ENCODE peak calls at places on chromosomes 2 and 18, in four cellular contexts. A is body of pancreas, Z is AG20443, T is GM04504. G is an unnamed sample.

GRCh38 chr2:37582911-37583310 is 88.5 kb downstream of the CDC42EP3 start:
- DNase-seq in T (no peak), A (no peak), Z (no peak), G (no peak)

GRCh38 chr2:225415809-225416208 is 16.3 kb downstream of the NYAP2 start:
- DNase-seq in Z (no peak), T (no peak), A (no peak), G (no peak)

GRCh38 chr2:135056790-135057189 is 4.7 kb downstream of the RAB3GAP1 start:
- DNase-seq in Z (no peak), A (no peak), T (no peak), G (no peak)

GRCh38 chr2:37829202-37829601 is 95.9 kb upstream of the RMDN2 start:
- DNase-seq in A (no peak), T (peak; percentile 98), Z (peak; percentile 92), G (no peak)

GRCh38 chr2:24906466-24906865 is 13.6 kb downstream of the ADCY3 start:
- DNase-seq in Z (no peak), T (no peak), A (no peak), G (no peak)

GRCh38 chr2:18213986-18214385 is 335.5 kb downstream of the KCNS3 start:
- DNase-seq in A (no peak), Z (no peak), T (no peak), G (no peak)

GRCh38 chr2:130847776-130848517 is 11.2 kb downstream of the ARHGEF4 start:
- DNase-seq in Z (no peak), T (no peak), A (no peak), G (no peak)

GRCh38 chr2:156427067-156427466 is 9.1 kb upstream of the GPD2 start:
- DNase-seq in Z (no peak), T (no peak), A (no peak), G (no peak)

GRCh38 chr18:5582849-5583667 is 39.3 kb upstream of the EPB41L3 start:
- DNase-seq in A (no peak), T (no peak), Z (peak; percentile 19), G (no peak)

GRCh38 chr2:3288455-3289163 is 89.0 kb downstream of the EIPR1 start:
- DNase-seq in T (no peak), A (no peak), Z (no peak), G (no peak)

GRCh38 chr18:3354506-3354905 is 92.6 kb downstream of the MYL12B start:
- DNase-seq in T (no peak), A (no peak), Z (no peak), G (no peak)

GRCh38 chr2:201707753-201708152 is 9.3 kb upstream of the MPP4 start:
- DNase-seq in T (peak; percentile 17), A (no peak), Z (peak; percentile 80), G (no peak)